ENCODE peak calls at places on chromosomes 4 and X, in four cellular contexts. X is GM12878, H is K562, L is HepG2. T is an unnamed sample.

GRCh38 chr4:100188829-100189228 is 1.4 kb downstream of the DDIT4L start:
- DNase-seq in X (no peak), H (no peak), L (no peak), T (no peak)

GRCh38 chr4:188107931-188108843 is 1.2 kb downstream of the TRIML2 start:
- DNase-seq in X (no peak), H (no peak), L (no peak), T (no peak)

GRCh38 chrX:79259073-79259689 is 108.0 kb downstream of the ITM2A start:
- DNase-seq in X (peak; percentile 99), H (no peak), L (no peak), T (no peak)

GRCh38 chrX:32673193-32673592 is 538.2 kb downstream of the DMD start:
- DNase-seq in X (no peak), H (no peak), L (peak; percentile 0), T (no peak)

GRCh38 chr4:181976743-181977142 is 266.5 kb upstream of the TENM3 start:
- DNase-seq in X (no peak), H (no peak), L (no peak), T (no peak)

GRCh38 chr4:4437798-4438470 is 51.0 kb downstream of the NSG1 start:
- DNase-seq in X (no peak), H (no peak), L (no peak), T (no peak)

GRCh38 chrX:150085881-150086280 is 147.6 kb upstream of the EOLA2 start:
- DNase-seq in X (no peak), H (no peak), L (no peak), T (no peak)

GRCh38 chr4:67725981-67726380 is 25.0 kb upstream of the UBA6 start:
- DNase-seq in X (no peak), H (no peak), L (no peak), T (no peak)

DNA sequence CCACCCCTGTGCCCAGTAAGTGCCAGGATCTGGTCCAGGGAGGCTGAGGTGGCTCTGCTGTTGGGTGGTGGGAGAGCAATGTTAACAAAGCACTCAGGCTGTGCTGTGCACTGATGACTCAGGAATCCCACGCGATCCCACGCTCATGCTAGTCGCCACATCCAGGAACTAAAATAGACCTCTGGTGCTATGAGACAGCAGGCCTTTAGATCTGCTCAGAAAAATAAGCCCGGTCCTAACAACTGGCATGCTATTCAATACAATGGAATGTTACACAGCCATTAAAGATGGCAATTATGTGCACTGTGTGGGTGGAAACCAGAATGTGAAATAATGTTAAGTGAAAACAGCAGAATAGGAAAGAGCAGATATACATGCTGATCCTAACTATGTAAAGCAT is 26.0 kb downstream of the ARL13A start:
- DNase-seq in X (no peak), H (peak; percentile 7), L (peak; percentile 4), T (no peak)
- TF ChIP-seq FOXK2 in X (no peak), H (no peak), L (no peak), T (no peak)

GRCh38 chr4:105805501-105806120 is 89.7 kb upstream of the NPNT start:
- DNase-seq in X (no peak), H (no peak), L (no peak), T (no peak)
- TF ChIP-seq FOXK2 in X (no peak), H (no peak), L (no peak), T (no peak)

DNA sequence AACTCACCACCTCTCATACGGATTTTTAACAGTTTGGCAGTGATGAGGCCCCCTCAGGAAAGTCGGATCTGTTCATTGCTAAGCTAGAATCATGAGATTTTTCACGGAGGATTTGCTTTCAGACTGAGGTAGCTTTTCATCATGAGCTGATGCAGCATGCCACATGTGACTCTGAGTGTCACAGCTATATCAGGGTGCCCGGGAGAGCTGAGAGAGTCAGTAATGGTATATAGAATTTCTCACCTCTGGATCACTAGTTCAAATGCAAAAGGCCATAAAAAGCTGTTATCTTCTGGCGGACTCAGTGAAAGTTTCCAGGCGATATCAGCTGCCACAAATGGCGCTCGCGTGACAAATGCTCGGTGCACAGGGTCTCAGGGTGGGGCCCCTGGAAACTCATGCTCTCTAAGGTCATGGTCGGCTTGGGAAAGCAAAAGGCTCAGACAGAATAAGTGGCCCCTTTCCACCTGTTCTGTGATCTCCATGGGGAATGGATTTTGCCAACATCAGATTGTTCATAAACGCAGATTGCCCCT is 150.1 kb downstream of the DHX15 start:
- DNase-seq in X (no peak), H (no peak), L (no peak), T (peak; percentile 6)
- TF ChIP-seq FOXK2 in X (no peak), H (no peak), L (no peak), T (no peak)

GRCh38 chrX:48045410-48046311 is 25.8 kb downstream of the ZNF630 start:
- DNase-seq in X (no peak), H (no peak), L (peak; percentile 7), T (no peak)
- TF ChIP-seq FOXK2 in X (no peak), H (no peak), L (no peak), T (no peak)

DNA sequence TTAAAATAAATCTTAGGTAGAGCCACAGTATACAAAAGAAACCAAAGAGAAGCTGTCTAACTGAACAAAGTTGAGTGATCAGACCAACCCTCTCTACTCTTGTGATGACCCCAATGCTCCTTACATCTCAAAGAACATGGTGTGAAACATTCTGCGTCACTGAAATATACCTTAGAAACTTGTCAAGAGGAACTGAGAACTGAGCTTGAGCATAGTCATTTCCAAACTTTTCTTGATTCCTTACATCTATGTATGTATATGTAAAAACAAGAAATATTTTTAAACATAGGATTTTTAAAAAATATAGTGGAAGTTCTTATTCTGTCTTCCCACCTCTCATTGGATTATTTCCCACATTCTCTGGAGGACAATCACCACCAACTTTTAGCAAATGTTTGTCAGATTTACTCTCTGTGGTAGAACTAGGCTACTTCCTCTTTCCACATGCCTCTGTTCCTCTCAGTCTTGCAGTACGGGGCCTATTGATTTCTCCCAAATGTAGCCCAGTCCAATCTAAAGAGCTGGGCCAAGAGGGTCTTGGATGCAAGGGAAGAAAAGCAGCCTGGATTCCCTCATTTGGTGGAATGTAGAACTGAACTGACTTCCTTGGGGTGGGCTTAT is 98.2 kb upstream of the HHIP start:
- DNase-seq in X (peak; percentile 67), H (no peak), L (no peak), T (no peak)
- TF ChIP-seq FOXK2 in X (no peak), H (no peak), L (no peak), T (no peak)

GRCh38 chr4:157217708-157218107 is 2.8 kb upstream of the GRIA2 start:
- DNase-seq in X (no peak), H (no peak), L (peak; percentile 3), T (no peak)
- TF ChIP-seq FOXK2 in X (no peak), H (no peak), L (no peak), T (no peak)

DNA sequence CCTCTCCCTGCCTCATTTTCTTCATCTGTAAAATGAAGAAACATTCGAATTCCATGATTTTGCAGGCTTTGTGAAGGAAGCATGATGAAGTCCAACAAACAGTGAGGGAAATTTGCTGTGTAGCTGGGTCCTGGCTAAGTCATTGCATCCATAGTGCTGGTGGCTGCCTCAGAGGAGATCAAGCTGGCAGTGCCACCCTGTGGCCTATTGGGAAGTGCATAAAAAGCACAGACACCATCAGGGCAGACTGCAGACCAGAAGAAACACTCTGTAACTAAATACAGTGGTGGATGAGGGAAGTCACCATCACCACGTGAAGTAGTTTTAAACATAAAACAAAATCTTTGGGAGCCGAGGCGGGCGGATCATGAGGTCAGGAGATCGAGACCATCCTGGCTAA is 40.7 kb upstream of the DDX3X start:
- DNase-seq in X (no peak), H (no peak), L (peak; percentile 11), T (no peak)
- TF ChIP-seq FOXK2 in X (no peak), H (no peak), L (no peak), T (no peak)

GRCh38 chr4:90028460-90028859 is 98.7 kb upstream of the CCSER1 start:
- DNase-seq in X (no peak), H (no peak), L (no peak), T (no peak)

GRCh38 chr4:90030202-90030601 is 97.0 kb upstream of the CCSER1 start:
- DNase-seq in X (no peak), H (no peak), L (no peak), T (no peak)

GRCh38 chr4:90027565-90027964 is 99.6 kb upstream of the CCSER1 start:
- DNase-seq in X (no peak), H (no peak), L (no peak), T (no peak)

GRCh38 chr4:90024519-90024918 is 102.7 kb upstream of the CCSER1 start:
- DNase-seq in X (no peak), H (no peak), L (no peak), T (no peak)

DNA sequence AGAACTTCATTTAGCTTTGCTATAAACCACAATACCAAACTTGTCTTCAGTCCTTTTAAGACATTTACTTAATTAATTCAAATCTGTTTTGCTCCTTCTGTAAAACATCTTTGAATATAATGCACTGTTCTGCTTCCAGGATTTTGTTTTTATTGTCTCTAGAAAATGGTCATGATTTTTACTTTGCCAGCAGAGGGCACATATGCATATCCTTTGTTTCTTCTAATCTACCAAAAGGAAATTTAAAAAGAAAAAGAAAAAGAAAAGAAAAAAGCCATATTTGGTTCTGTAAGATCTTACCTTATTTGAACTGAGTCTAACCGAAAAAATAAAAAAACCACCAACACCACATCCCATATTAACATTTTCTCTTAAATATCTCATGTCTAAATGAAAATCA is 101.9 kb upstream of the CCSER1 start:
- DNase-seq in X (no peak), H (no peak), L (no peak), T (no peak)
- TF ChIP-seq FOXK2 in X (no peak), H (no peak), L (no peak), T (no peak)

DNA sequence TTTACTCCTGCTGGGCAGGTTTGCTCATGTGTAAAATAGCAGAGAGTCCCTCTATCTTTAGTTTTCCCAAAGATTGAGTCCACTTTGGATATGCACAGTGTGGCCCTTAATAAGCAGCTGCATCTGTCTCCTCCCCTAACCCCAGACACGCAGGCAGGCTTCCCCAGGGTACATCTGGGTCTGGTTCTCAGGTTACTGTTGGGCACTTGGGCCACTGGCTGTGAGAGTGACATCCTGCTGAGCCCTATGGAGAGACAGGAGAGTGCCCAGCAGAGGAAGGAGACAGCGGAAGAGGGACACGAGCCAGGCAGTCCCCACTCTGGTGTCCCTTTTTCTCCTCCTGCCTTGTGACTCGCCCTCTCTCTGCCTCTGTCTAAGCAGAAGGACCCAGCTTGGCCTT is 16.0 kb downstream of the XK start:
- DNase-seq in X (no peak), H (no peak), L (no peak), T (no peak)
- TF ChIP-seq FOXK2 in X (no peak), H (no peak), L (no peak), T (no peak)

T was measured in HEK293T.